ENCODE peak calls at places on chromosomes 7 and 10, in seven cellular contexts. K, E, X, B, H, S and A are unnamed samples.

GRCh38 chr10:63593576-63593975 is 72.4 kb downstream of the REEP3 start:
- ATAC-seq in B (no peak), H (no peak), K (no peak), X (no peak), E (no peak), S (no peak), A (no peak)

GRCh38 chr10:8767616-8768015 is 713.1 kb downstream of the GATA3 start:
- ATAC-seq in S (no peak), X (no peak), B (no peak), K (no peak), H (no peak), E (peak; percentile 7), A (no peak)

GRCh38 chr7:17646181-17646956 is 293.9 kb downstream of the SNX13 start:
- ATAC-seq in H (peak; percentile 38), S (peak; percentile 79), E (no peak), X (peak; percentile 65), B (peak; percentile 93), K (no peak), A (peak; percentile 62)

GRCh38 chr7:41979834-41980307 is 257.1 kb downstream of the GLI3 start:
- ATAC-seq in S (peak; percentile 73), H (peak; percentile 34), B (peak; percentile 42), E (no peak), K (peak; percentile 40), X (no peak), A (no peak)

GRCh38 chr7:130897515-130898419 is 163.8 kb upstream of the KLF14 start:
- ATAC-seq in K (peak; percentile 9), H (no peak), S (no peak), B (no peak), X (no peak), E (peak; percentile 5), A (peak; percentile 12)

GRCh38 chr10:72875250-72876055 is 18.1 kb upstream of the OIT3 start:
- ATAC-seq in H (no peak), K (no peak), S (peak; percentile 75), X (peak; percentile 38), B (peak; percentile 77), E (no peak), A (peak; percentile 50)

GRCh38 chr10:88949912-88950664 is 2.5 kb downstream of the ACTA2 start:
- ATAC-seq in B (no peak), S (no peak), X (no peak), H (no peak), K (no peak), E (no peak), A (no peak)

GRCh38 chr7:41219276-41219675 is 483.6 kb downstream of the INHBA start:
- ATAC-seq in S (no peak), K (no peak), E (no peak), B (no peak), H (no peak), X (no peak), A (no peak)

GRCh38 chr7:51234139-51234538 is 82.5 kb downstream of the COBL start:
- ATAC-seq in E (no peak), K (no peak), H (no peak), X (no peak), B (no peak), S (no peak), A (no peak)

GRCh38 chr7:78020131-78020873 is 221.7 kb downstream of the PHTF2 start:
- ATAC-seq in S (peak; percentile 50), B (peak; percentile 83), K (peak; percentile 33), X (peak; percentile 47), H (peak; percentile 60), E (peak; percentile 48), A (peak; percentile 81)

GRCh38 chr10:91511549-91512330 is 101.6 kb downstream of the HECTD2 start:
- ATAC-seq in S (peak; percentile 93), K (no peak), B (peak; percentile 92), X (peak; percentile 92), H (peak; percentile 84), E (no peak), A (peak; percentile 70)

GRCh38 chr7:69256634-69257081 is 341.6 kb upstream of the AUTS2 start:
- ATAC-seq in E (no peak), K (no peak), X (no peak), S (no peak), H (no peak), B (peak; percentile 95), A (no peak)